ENCODE peak calls at places on chromosomes 7 and 10, in four cellular contexts. S is K562, R is GM12878, I is HepG2. P is an unnamed sample.

GRCh38 chr7:104366390-104366789 is 38.0 kb downstream of the LHFPL3 start:
- DNase-seq in S (no peak), R (no peak), I (no peak), P (no peak)

GRCh38 chr7:132145466-132145865 is 430.8 kb downstream of the PLXNA4 start:
- DNase-seq in S (no peak), R (no peak), I (no peak), P (no peak)

GRCh38 chr10:43809211-43809930 is 160.7 kb upstream of the ZNF32 start:
- DNase-seq in S (no peak), R (no peak), I (no peak), P (no peak)

GRCh38 chr7:82234457-82235049 is 209.0 kb downstream of the CACNA2D1 start:
- DNase-seq in S (peak; percentile 11), R (no peak), I (peak; percentile 16), P (peak; percentile 22)

GRCh38 chr7:29748286-29749099 is 57.8 kb upstream of the WIPF3 start:
- DNase-seq in S (peak; percentile 73), R (no peak), I (peak; percentile 38), P (peak; percentile 24)

GRCh38 chr10:118571123-118571522 is 24.3 kb downstream of the PRLHR start:
- DNase-seq in S (no peak), R (no peak), I (no peak), P (peak; percentile 41)

GRCh38 chr7:9106747-9107146 is 673.3 kb downstream of the NXPH1 start:
- DNase-seq in S (no peak), R (no peak), I (no peak), P (no peak)

GRCh38 chr7:137930616-137931015 is 71.3 kb downstream of the CREB3L2 start:
- DNase-seq in S (no peak), R (no peak), I (no peak), P (no peak)

GRCh38 chr7:57876-58275 is 134.5 kb upstream of the FAM20C start:
- DNase-seq in S (no peak), R (no peak), I (no peak), P (peak; percentile 64)

GRCh38 chr10:122530177-122530576 is 30.4 kb upstream of the DMBT1 start:
- DNase-seq in S (no peak), R (no peak), I (no peak), P (no peak)

GRCh38 chr7:23713285-23714235 is 3.5 kb downstream of the STK31 start:
- DNase-seq in S (no peak), R (no peak), I (peak; percentile 6), P (no peak)

GRCh38 chr7:70384891-70385290 is 747.1 kb upstream of the GALNT17 start:
- DNase-seq in S (no peak), R (no peak), I (no peak), P (no peak)

GRCh38 chr7:157193274-157193673 is 54.5 kb downstream of the UBE3C start:
- DNase-seq in S (no peak), R (no peak), I (peak; percentile 25), P (no peak)

GRCh38 chr7:66326501-66327180 is 121.5 kb downstream of the TPST1 start:
- DNase-seq in S (no peak), R (no peak), I (no peak), P (peak; percentile 57)

GRCh38 chr10:4213441-4213840 is 428.4 kb upstream of the KLF6 start:
- DNase-seq in S (no peak), R (no peak), I (no peak), P (no peak)

GRCh38 chr7:90843467-90843866 is 247.3 kb downstream of the CDK14 start:
- DNase-seq in S (no peak), R (no peak), I (no peak), P (no peak)

GRCh38 chr10:13309792-13310191 is 9.9 kb upstream of the PHYH start:
- DNase-seq in S (no peak), R (no peak), I (no peak), P (no peak)

GRCh38 chr10:113020838-113021237 is 70.8 kb downstream of the TCF7L2 start:
- DNase-seq in S (no peak), R (no peak), I (peak; percentile 11), P (no peak)

GRCh38 chr10:133237241-133238065 is at the start of gene VENTX:
- DNase-seq in S (no peak), R (no peak), I (no peak), P (no peak)

GRCh38 chr10:6543431-6544005 is 36.6 kb downstream of the PRKCQ start:
- DNase-seq in S (no peak), R (no peak), I (no peak), P (no peak)

GRCh38 chr10:113616244-113617074 is 47.4 kb downstream of the NRAP start:
- DNase-seq in S (peak; percentile 23), R (no peak), I (peak; percentile 6), P (peak; percentile 21)

GRCh38 chr7:111262293-111263116 is 171.6 kb downstream of the LRRN3 start:
- DNase-seq in S (no peak), R (no peak), I (peak; percentile 39), P (no peak)

GRCh38 chr7:103704701-103705100 is 258.7 kb upstream of the SLC26A5 start:
- DNase-seq in S (no peak), R (no peak), I (no peak), P (no peak)

GRCh38 chr10:111482621-111483216 is 405.9 kb downstream of the ADRA2A start:
- DNase-seq in S (no peak), R (no peak), I (no peak), P (no peak)

GRCh38 chr10:122210481-122211265 is 60.4 kb upstream of the BTBD16 start:
- DNase-seq in S (no peak), R (no peak), I (no peak), P (no peak)

GRCh38 chr10:95391570-95392249 is 100.9 kb upstream of the PDLIM1 start:
- DNase-seq in S (peak; percentile 46), R (no peak), I (no peak), P (no peak)

GRCh38 chr10:118930614-118931013 is 98.9 kb upstream of the NANOS1 start:
- DNase-seq in S (no peak), R (no peak), I (no peak), P (no peak)

GRCh38 chr7:151687523-151688235 is 168.0 kb upstream of the RHEB start:
- DNase-seq in S (peak; percentile 67), R (no peak), I (peak; percentile 58), P (peak; percentile 61)

GRCh38 chr7:24700446-24701044 is 56.7 kb downstream of the GSDME start:
- DNase-seq in S (no peak), R (no peak), I (no peak), P (no peak)

GRCh38 chr10:1939016-1939415 is 201.7 kb upstream of the ADARB2 start:
- DNase-seq in S (no peak), R (no peak), I (no peak), P (no peak)

GRCh38 chr10:131195552-131196159 is 115.9 kb downstream of the TCERG1L start:
- DNase-seq in S (no peak), R (no peak), I (no peak), P (no peak)

GRCh38 chr7:76191783-76192240 is 9.9 kb upstream of the SRRM3 start:
- DNase-seq in S (peak; percentile 62), R (no peak), I (peak; percentile 46), P (peak; percentile 72)

GRCh38 chr10:16948335-16948734 is 131.1 kb upstream of the RSU1 start:
- DNase-seq in S (no peak), R (no peak), I (no peak), P (no peak)

GRCh38 chr7:34039033-34039432 is 133.7 kb downstream of the BMPER start:
- DNase-seq in S (no peak), R (no peak), I (no peak), P (no peak)

GRCh38 chr7:158828343-158829020 is 827 bp downstream of the ESYT2 start:
- DNase-seq in S (peak; percentile 70), R (no peak), I (no peak), P (peak; percentile 85)

GRCh38 chr10:126387041-126387908 is 1.0 kb downstream of the ADAM12 start:
- DNase-seq in S (peak; percentile 16), R (no peak), I (no peak), P (peak; percentile 80)

GRCh38 chr7:2878306-2878705 is 34.2 kb upstream of the GNA12 start:
- DNase-seq in S (no peak), R (no peak), I (no peak), P (no peak)
- TF ChIP-seq NFIC in S (no peak), R (no peak), I (no peak), P (no peak)

DNA sequence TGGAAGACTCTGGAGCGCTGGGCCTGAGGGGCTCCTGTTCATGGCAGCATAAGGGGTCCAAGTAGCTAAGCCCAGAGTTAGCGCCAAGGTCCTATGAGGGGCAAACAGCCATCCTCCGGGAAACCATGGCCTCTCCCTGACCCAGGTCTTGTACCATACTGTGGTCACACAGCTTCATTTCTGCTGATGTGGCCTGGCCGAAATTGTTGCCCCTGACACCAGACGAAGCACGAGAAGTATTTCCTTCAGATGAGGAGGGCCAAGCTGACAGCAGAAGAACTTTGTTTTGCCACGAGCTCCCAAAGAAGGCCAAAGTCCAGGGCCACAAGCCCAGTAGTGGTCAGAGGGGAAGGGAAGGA is 164.8 kb downstream of the TNS3 start:
- DNase-seq in S (no peak), R (no peak), I (no peak), P (no peak)
- TF ChIP-seq NFIC in S (no peak), R (no peak), I (no peak), P (no peak)

GRCh38 chr7:21927693-21928092 is 18.0 kb downstream of the CDCA7L start:
- DNase-seq in S (no peak), R (no peak), I (no peak), P (no peak)

GRCh38 chr7:21922605-21923004 is 23.1 kb downstream of the CDCA7L start:
- DNase-seq in S (no peak), R (no peak), I (no peak), P (no peak)

GRCh38 chr7:21920931-21921330 is 24.8 kb downstream of the CDCA7L start:
- DNase-seq in S (no peak), R (no peak), I (no peak), P (no peak)

GRCh38 chr7:21926448-21926847 is 19.3 kb downstream of the CDCA7L start:
- DNase-seq in S (no peak), R (no peak), I (no peak), P (no peak)

DNA sequence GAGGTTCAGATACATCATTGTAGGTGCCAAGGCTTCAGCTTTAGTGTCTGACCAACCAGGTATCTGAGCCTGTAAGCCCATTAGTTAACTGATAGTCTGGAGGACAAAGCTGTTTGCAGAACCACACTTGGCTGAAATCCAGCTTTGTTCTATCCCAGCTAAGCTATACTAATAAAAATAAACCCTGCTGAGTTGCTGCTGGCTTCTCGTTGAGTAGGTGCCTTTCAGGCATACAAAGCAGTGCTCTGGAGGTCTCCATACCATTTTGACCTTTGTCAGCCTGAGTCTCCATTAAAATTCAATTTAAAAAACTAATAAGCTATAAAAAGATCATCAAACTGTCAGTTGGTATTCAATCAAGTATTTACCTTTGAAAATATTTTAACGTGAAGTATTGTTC is 22.0 kb downstream of the CDCA7L start:
- DNase-seq in S (no peak), R (no peak), I (no peak), P (no peak)
- TF ChIP-seq NFIC in S (no peak), R (no peak), I (no peak), P (no peak)

GRCh38 chr10:29849434-29849833 is 210.0 kb downstream of the JCAD start:
- DNase-seq in S (no peak), R (no peak), I (no peak), P (peak; percentile 13)
- TF ChIP-seq NFIC in S (no peak), R (no peak), I (no peak), P (peak; percentile 16)